ENCODE peak calls at places on chromosomes 6 and 20, in six cellular contexts. One of them, this sample, is unnamed.

GRCh38 chr6:89828988-89829590 is 591 bp upstream of the CASP8AP2 start:
- DNase-seq in hepatic stellate cell: peak; percentile 24
- DNase-seq in left ventricle myocardium inferior: no peak
- DNase-seq in NCI-H1092 treated with DMSO at 0.1 percent for 48 hours: no peak
- DNase-seq in LoVo: peak; percentile 38
- DNase-seq in Peyer's patch: no peak
- DNase-seq in this sample: no peak

GRCh38 chr6:42038811-42039408 is 11.4 kb upstream of the TAF8 start:
- DNase-seq in hepatic stellate cell: no peak
- DNase-seq in left ventricle myocardium inferior: no peak
- DNase-seq in NCI-H1092 treated with DMSO at 0.1 percent for 48 hours: no peak
- DNase-seq in LoVo: no peak
- DNase-seq in Peyer's patch: no peak
- DNase-seq in this sample: no peak

GRCh38 chr6:170067257-170067656 is 223.6 kb downstream of the DLL1 start:
- DNase-seq in hepatic stellate cell: no peak
- DNase-seq in left ventricle myocardium inferior: no peak
- DNase-seq in NCI-H1092 treated with DMSO at 0.1 percent for 48 hours: no peak
- DNase-seq in LoVo: no peak
- DNase-seq in Peyer's patch: no peak
- DNase-seq in this sample: peak; percentile 33

GRCh38 chr20:17568972-17569471 is 853 bp upstream of the DSTN start:
- DNase-seq in hepatic stellate cell: peak; percentile 91
- DNase-seq in left ventricle myocardium inferior: peak; percentile 87
- DNase-seq in NCI-H1092 treated with DMSO at 0.1 percent for 48 hours: peak; percentile 15
- DNase-seq in LoVo: peak; percentile 93
- DNase-seq in Peyer's patch: peak; percentile 31
- DNase-seq in this sample: peak; percentile 92

GRCh38 chr6:154358019-154358545 is 1.5 kb upstream of the IPCEF1 start:
- DNase-seq in hepatic stellate cell: no peak
- DNase-seq in left ventricle myocardium inferior: no peak
- DNase-seq in NCI-H1092 treated with DMSO at 0.1 percent for 48 hours: no peak
- DNase-seq in LoVo: no peak
- DNase-seq in Peyer's patch: no peak
- DNase-seq in this sample: no peak

GRCh38 chr6:116323863-116324262 is 44.1 kb upstream of the TSPYL1 start:
- DNase-seq in hepatic stellate cell: no peak
- DNase-seq in left ventricle myocardium inferior: no peak
- DNase-seq in NCI-H1092 treated with DMSO at 0.1 percent for 48 hours: no peak
- DNase-seq in LoVo: no peak
- DNase-seq in Peyer's patch: no peak
- DNase-seq in this sample: no peak

GRCh38 chr6:12593720-12594540 is 122.6 kb upstream of the PHACTR1 start:
- DNase-seq in hepatic stellate cell: no peak
- DNase-seq in left ventricle myocardium inferior: no peak
- DNase-seq in NCI-H1092 treated with DMSO at 0.1 percent for 48 hours: no peak
- DNase-seq in LoVo: no peak
- DNase-seq in Peyer's patch: no peak
- DNase-seq in this sample: no peak

GRCh38 chr6:15386756-15387112 is 140.9 kb downstream of the JARID2 start:
- DNase-seq in hepatic stellate cell: no peak
- DNase-seq in left ventricle myocardium inferior: no peak
- DNase-seq in NCI-H1092 treated with DMSO at 0.1 percent for 48 hours: no peak
- DNase-seq in LoVo: no peak
- DNase-seq in Peyer's patch: no peak
- DNase-seq in this sample: no peak

GRCh38 chr6:37173573-37174195 is 3.7 kb downstream of the PIM1 start:
- DNase-seq in hepatic stellate cell: no peak
- DNase-seq in left ventricle myocardium inferior: no peak
- DNase-seq in NCI-H1092 treated with DMSO at 0.1 percent for 48 hours: no peak
- DNase-seq in LoVo: no peak
- DNase-seq in Peyer's patch: no peak
- DNase-seq in this sample: no peak

GRCh38 chr20:6829510-6830116 is 62.1 kb downstream of the BMP2 start:
- DNase-seq in hepatic stellate cell: no peak
- DNase-seq in left ventricle myocardium inferior: no peak
- DNase-seq in NCI-H1092 treated with DMSO at 0.1 percent for 48 hours: no peak
- DNase-seq in LoVo: no peak
- DNase-seq in Peyer's patch: no peak
- DNase-seq in this sample: no peak

GRCh38 chr20:47934761-47935160 is 149.5 kb upstream of the SULF2 start:
- DNase-seq in hepatic stellate cell: no peak
- DNase-seq in left ventricle myocardium inferior: no peak
- DNase-seq in NCI-H1092 treated with DMSO at 0.1 percent for 48 hours: no peak
- DNase-seq in LoVo: no peak
- DNase-seq in Peyer's patch: no peak
- DNase-seq in this sample: no peak

GRCh38 chr20:17622851-17623508 is 53.1 kb downstream of the DSTN start:
- DNase-seq in hepatic stellate cell: no peak
- DNase-seq in left ventricle myocardium inferior: no peak
- DNase-seq in NCI-H1092 treated with DMSO at 0.1 percent for 48 hours: no peak
- DNase-seq in LoVo: no peak
- DNase-seq in Peyer's patch: no peak
- DNase-seq in this sample: peak; percentile 49

GRCh38 chr20:25296094-25297093 is 48.5 kb downstream of the PYGB start:
- DNase-seq in hepatic stellate cell: peak; percentile 38
- DNase-seq in left ventricle myocardium inferior: no peak
- DNase-seq in NCI-H1092 treated with DMSO at 0.1 percent for 48 hours: no peak
- DNase-seq in LoVo: no peak
- DNase-seq in Peyer's patch: no peak
- DNase-seq in this sample: no peak

GRCh38 chr6:45505470-45505869 is 127.7 kb upstream of the SUPT3H start:
- DNase-seq in hepatic stellate cell: no peak
- DNase-seq in left ventricle myocardium inferior: no peak
- DNase-seq in NCI-H1092 treated with DMSO at 0.1 percent for 48 hours: no peak
- DNase-seq in LoVo: no peak
- DNase-seq in Peyer's patch: no peak
- DNase-seq in this sample: no peak

GRCh38 chr6:113829702-113830058 is 27.5 kb upstream of the MARCKS start:
- DNase-seq in hepatic stellate cell: no peak
- DNase-seq in left ventricle myocardium inferior: no peak
- DNase-seq in NCI-H1092 treated with DMSO at 0.1 percent for 48 hours: no peak
- DNase-seq in LoVo: peak; percentile 42
- DNase-seq in Peyer's patch: no peak
- DNase-seq in this sample: no peak

GRCh38 chr20:3163099-3164042 is 3.7 kb upstream of the FASTKD5 start:
- DNase-seq in hepatic stellate cell: no peak
- DNase-seq in left ventricle myocardium inferior: no peak
- DNase-seq in NCI-H1092 treated with DMSO at 0.1 percent for 48 hours: peak; percentile 66
- DNase-seq in LoVo: no peak
- DNase-seq in Peyer's patch: no peak
- DNase-seq in this sample: no peak

GRCh38 chr6:130018830-130019795 is 732 bp downstream of the L3MBTL3 start:
- DNase-seq in hepatic stellate cell: peak; percentile 31
- DNase-seq in left ventricle myocardium inferior: peak; percentile 26
- DNase-seq in NCI-H1092 treated with DMSO at 0.1 percent for 48 hours: peak; percentile 25
- DNase-seq in LoVo: peak; percentile 31
- DNase-seq in Peyer's patch: peak; percentile 48
- DNase-seq in this sample: no peak

GRCh38 chr6:163793584-163793983 is 379.1 kb downstream of the QKI start:
- DNase-seq in hepatic stellate cell: peak; percentile 9
- DNase-seq in left ventricle myocardium inferior: no peak
- DNase-seq in NCI-H1092 treated with DMSO at 0.1 percent for 48 hours: no peak
- DNase-seq in LoVo: peak; percentile 21
- DNase-seq in Peyer's patch: no peak
- DNase-seq in this sample: no peak

GRCh38 chr6:166737231-166737630 is 110.2 kb upstream of the RPS6KA2 start:
- DNase-seq in hepatic stellate cell: no peak
- DNase-seq in left ventricle myocardium inferior: no peak
- DNase-seq in NCI-H1092 treated with DMSO at 0.1 percent for 48 hours: no peak
- DNase-seq in LoVo: no peak
- DNase-seq in Peyer's patch: no peak
- DNase-seq in this sample: no peak

GRCh38 chr6:126086560-126086959 is 100.2 kb downstream of the TRMT11 start:
- DNase-seq in hepatic stellate cell: no peak
- DNase-seq in left ventricle myocardium inferior: no peak
- DNase-seq in NCI-H1092 treated with DMSO at 0.1 percent for 48 hours: no peak
- DNase-seq in LoVo: no peak
- DNase-seq in Peyer's patch: no peak
- DNase-seq in this sample: no peak

GRCh38 chr6:25027221-25027916 is 91.6 kb upstream of the RIPOR2 start:
- DNase-seq in hepatic stellate cell: no peak
- DNase-seq in left ventricle myocardium inferior: no peak
- DNase-seq in NCI-H1092 treated with DMSO at 0.1 percent for 48 hours: no peak
- DNase-seq in LoVo: no peak
- DNase-seq in Peyer's patch: peak; percentile 87
- DNase-seq in this sample: no peak

This sample was measured in cardiac septum.